ENCODE peak calls at places on chromosomes 1 and 21, in ten cellular contexts. H is CD14-positive monocyte; E is kidney glomerular epithelial cell; M is NCI-H748 treated with DMSO at 0.1 percent for 48 hours; X is MV-4-11; I is dermis microvascular lymphatic vessel endothelial cell; K is activated CD4-positive, alpha-beta T cell treated with anti-CD3 and anti-CD28 coated beads, Interleukin-2, amount 10 ng/mL, durations not matched to agents 7 days and 5 days; L is CD4-positive, alpha-beta T cell; Y is Right ventricle myocardium inferior; S is stimulated activated naive CD8-positive, alpha-beta T cell treated with anti-CD3 and anti-CD28 coated beads, Interleukin-15, Interleukin-2, amounts not matched to agents 100 U/mL and 50 U/mL, for 24 hours. U is an unnamed sample.

GRCh38 chr1:3868464-3869006 is 11.3 kb downstream of the DFFB start:
- DNase-seq in I (no peak), M (no peak), S (no peak), E (no peak), Y (no peak), K (no peak), L (no peak), H (no peak), X (no peak), U (no peak)

GRCh38 chr1:109969430-109969829 is 15.1 kb upstream of the AHCYL1 start:
- DNase-seq in L (no peak), Y (no peak), X (peak; percentile 91), M (no peak), H (no peak), K (no peak), E (no peak), I (no peak), S (no peak), U (no peak)

GRCh38 chr1:16478091-16478490 is 36.0 kb downstream of the RNU1-1 start:
- DNase-seq in X (no peak), L (no peak), K (no peak), H (no peak), Y (no peak), S (no peak), M (no peak), I (no peak), E (no peak), U (no peak)

GRCh38 chr1:147641695-147642592 is 28.4 kb downstream of the ACP6 start:
- DNase-seq in I (peak; percentile 65), H (no peak), Y (no peak), E (peak; percentile 39), K (peak; percentile 75), S (peak; percentile 59), X (peak; percentile 53), M (peak; percentile 31), L (peak; percentile 33), U (peak; percentile 66)

GRCh38 chr1:156437054-156437453 is 63.5 kb downstream of the MEF2D start:
- DNase-seq in H (no peak), K (no peak), Y (no peak), X (no peak), E (no peak), I (no peak), M (no peak), S (no peak), L (no peak), U (no peak)

GRCh38 chr1:114021665-114022099 is 42.4 kb downstream of the OLFML3 start:
- DNase-seq in E (no peak), M (no peak), Y (no peak), X (no peak), S (no peak), K (no peak), H (no peak), L (no peak), I (no peak), U (no peak)

GRCh38 chr1:109027841-109028240 is 14.1 kb downstream of the WDR47 start:
- DNase-seq in X (no peak), Y (no peak), K (no peak), H (no peak), M (no peak), I (no peak), E (no peak), L (no peak), S (no peak), U (no peak)

GRCh38 chr1:54580856-54581550 is 33.0 kb downstream of the ACOT11 start:
- DNase-seq in E (no peak), S (no peak), Y (no peak), X (no peak), L (no peak), I (no peak), H (no peak), K (no peak), M (no peak), U (no peak)

GRCh38 chr1:116393015-116393414 is 20.0 kb downstream of the ATP1A1 start:
- DNase-seq in M (no peak), Y (no peak), H (no peak), X (no peak), I (no peak), K (no peak), S (no peak), E (no peak), L (no peak), U (no peak)

GRCh38 chr1:3450983-3451382 is 3.5 kb upstream of the ARHGEF16 start:
- DNase-seq in X (no peak), I (no peak), Y (peak; percentile 17), E (no peak), M (no peak), K (no peak), S (no peak), L (no peak), H (no peak), U (no peak)

GRCh38 chr1:31191281-31191680 is 48.4 kb downstream of the NKAIN1 start:
- DNase-seq in I (no peak), L (no peak), Y (no peak), H (no peak), M (no peak), K (no peak), X (no peak), S (no peak), E (no peak), U (no peak)

GRCh38 chr1:224622831-224623230 is 6.7 kb downstream of the CNIH3 start:
- DNase-seq in K (no peak), X (no peak), S (no peak), H (peak; percentile 30), E (no peak), Y (no peak), L (no peak), M (no peak), I (no peak), U (peak; percentile 19)

GRCh38 chr1:67747667-67748066 is 62.7 kb downstream of the GADD45A start:
- DNase-seq in H (no peak), I (no peak), Y (no peak), K (no peak), S (no peak), X (no peak), E (no peak), L (no peak), M (no peak), U (no peak)

GRCh38 chr21:45542667-45543370 is 579 bp upstream of the SLC19A1 start:
- DNase-seq in S (peak; percentile 27), K (no peak), E (no peak), I (no peak), X (no peak), L (no peak), M (no peak), Y (peak; percentile 79), H (peak; percentile 44), U (no peak)

GRCh38 chr1:2945821-2946231 is 75.4 kb upstream of the ACTRT2 start:
- DNase-seq in X (no peak), I (no peak), L (no peak), M (no peak), E (no peak), K (no peak), S (no peak), Y (peak; percentile 50), H (no peak), U (no peak)

GRCh38 chr1:167697667-167698141 is 24.1 kb upstream of the MPZL1 start:
- DNase-seq in X (peak; percentile 55), K (no peak), Y (peak; percentile 90), E (no peak), H (no peak), S (no peak), L (no peak), I (no peak), M (no peak), U (no peak)

GRCh38 chr21:16002872-16003466 is 273.2 kb downstream of the USP25 start:
- DNase-seq in E (no peak), K (no peak), I (peak; percentile 44), S (no peak), L (no peak), Y (no peak), M (no peak), H (no peak), X (no peak), U (peak; percentile 1)

GRCh38 chr1:38129971-38130370 is 83.4 kb upstream of the POU3F1 start:
- DNase-seq in I (no peak), L (no peak), M (no peak), Y (no peak), H (peak; percentile 17), S (no peak), K (no peak), E (no peak), X (no peak), U (no peak)

GRCh38 chr1:107640207-107640606 is 324.8 kb downstream of the VAV3 start:
- DNase-seq in M (no peak), L (no peak), H (no peak), K (no peak), I (no peak), S (no peak), Y (peak; percentile 60), E (no peak), X (peak; percentile 74), U (peak; percentile 6)

GRCh38 chr1:94358630-94359599 is 59.3 kb upstream of the ABCD3 start:
- DNase-seq in M (no peak), H (no peak), I (no peak), E (no peak), Y (no peak), K (no peak), X (no peak), S (no peak), L (no peak), U (no peak)

GRCh38 chr1:90358448-90358847 is 358.7 kb downstream of the BARHL2 start:
- DNase-seq in K (no peak), X (no peak), L (no peak), H (no peak), Y (no peak), I (no peak), E (no peak), S (no peak), M (no peak), U (no peak)

GRCh38 chr1:167430849-167431242 is 87.5 kb downstream of the CD247 start:
- DNase-seq in I (no peak), H (no peak), Y (no peak), X (no peak), K (peak; percentile 5), L (no peak), E (no peak), S (no peak), M (no peak), U (no peak)

GRCh38 chr21:38985423-38986378 is 180.0 kb downstream of the ETS2 start:
- DNase-seq in L (no peak), H (no peak), Y (peak; percentile 85), M (peak; percentile 89), I (no peak), E (peak; percentile 8), S (peak; percentile 74), K (peak; percentile 42), X (peak; percentile 97), U (peak; percentile 89)

GRCh38 chr1:70334436-70334835 is 20.1 kb downstream of the ANKRD13C start:
- DNase-seq in M (no peak), Y (no peak), S (no peak), E (no peak), H (no peak), K (no peak), X (no peak), L (no peak), I (no peak), U (no peak)

GRCh38 chr1:37020653-37021277 is 13.6 kb downstream of the GRIK3 start:
- DNase-seq in K (peak; percentile 31), H (no peak), X (no peak), S (no peak), Y (no peak), E (no peak), M (no peak), I (peak; percentile 10), L (no peak), U (peak; percentile 52)

GRCh38 chr1:4637616-4638346 is 16.6 kb upstream of the AJAP1 start:
- DNase-seq in X (no peak), S (no peak), H (peak; percentile 37), Y (no peak), I (no peak), L (no peak), K (no peak), E (no peak), M (no peak), U (no peak)

GRCh38 chr1:160628799-160629263 is 18.0 kb downstream of the SLAMF1 start:
- DNase-seq in L (peak; percentile 39), Y (no peak), E (no peak), M (no peak), X (no peak), K (peak; percentile 53), H (no peak), I (no peak), S (no peak), U (no peak)

GRCh38 chr1:148315081-148315811 is 163.2 kb upstream of the NBPF11 start:
- DNase-seq in I (no peak), M (no peak), E (peak; percentile 4), X (peak; percentile 70), H (no peak), K (no peak), Y (no peak), L (no peak), S (no peak), U (no peak)

U was measured in NB4.